ENCODE peak calls at places on chromosome 10, in six cellular contexts. T is progenitor cell of endocrine pancreas, F is H1, U is lower lobe of right lung, O is spleen, D is endodermal cell. M is an unnamed sample.

GRCh38 chr10:104321226-104321625 is 17.0 kb downstream of the ITPRIP start:
- DNase-seq in F (no peak), T (no peak), D (no peak), U (no peak), O (peak; percentile 74), M (no peak)

GRCh38 chr10:66049335-66049734 is 876.5 kb upstream of the LRRTM3 start:
- DNase-seq in U (no peak), F (no peak), O (no peak), D (no peak), T (no peak), M (no peak)

GRCh38 chr10:95392250-95392584 is 101.4 kb upstream of the PDLIM1 start:
- DNase-seq in D (no peak), O (no peak), F (no peak), T (no peak), U (no peak), M (no peak)

GRCh38 chr10:62071846-62072281 is 170.4 kb downstream of the ARID5B start:
- DNase-seq in O (no peak), D (no peak), T (no peak), F (no peak), U (no peak), M (no peak)

GRCh38 chr10:3892440-3893101 is 107.6 kb upstream of the KLF6 start:
- DNase-seq in D (peak; percentile 59), T (no peak), F (no peak), U (no peak), O (no peak), M (peak; percentile 25)

GRCh38 chr10:490891-491571 is 198.4 kb downstream of the DIP2C start:
- DNase-seq in O (peak; percentile 63), F (no peak), D (no peak), U (no peak), T (no peak), M (no peak)

GRCh38 chr10:125057158-125058001 is 103.0 kb downstream of the CTBP2 start:
- DNase-seq in T (no peak), F (no peak), U (no peak), D (no peak), O (peak; percentile 74), M (no peak)

GRCh38 chr10:74437822-74438221 is 286.8 kb downstream of the ADK start:
- DNase-seq in T (no peak), F (no peak), O (no peak), U (no peak), D (no peak), M (no peak)

GRCh38 chr10:93315261-93315660 is 166.9 kb downstream of the MYOF start:
- DNase-seq in O (no peak), D (peak; percentile 44), T (no peak), F (no peak), U (no peak), M (no peak)

GRCh38 chr10:133388265-133388972 is 5.5 kb upstream of the MTG1 start:
- DNase-seq in O (peak; percentile 80), D (no peak), F (no peak), T (no peak), U (peak; percentile 34), M (no peak)

GRCh38 chr10:3783721-3784432 is 1.1 kb downstream of the KLF6 start:
- DNase-seq in D (peak; percentile 82), F (no peak), O (no peak), U (no peak), T (no peak), M (no peak)

GRCh38 chr10:33306126-33306525 is 28.3 kb downstream of the NRP1 start:
- DNase-seq in U (no peak), O (no peak), T (no peak), F (no peak), D (no peak), M (no peak)

GRCh38 chr10:124092270-124093075 is 925 bp downstream of the CHST15 start:
- DNase-seq in D (peak; percentile 90), F (no peak), T (peak; percentile 48), O (peak; percentile 96), U (peak; percentile 85), M (peak; percentile 19)

GRCh38 chr10:46516660-46517416 is 39.6 kb downstream of the GPRIN2 start:
- DNase-seq in T (peak; percentile 7), D (peak; percentile 54), O (peak; percentile 70), F (no peak), U (peak; percentile 43), M (no peak)

GRCh38 chr10:69097729-69098128 is 9.8 kb downstream of the SRGN start:
- DNase-seq in O (no peak), T (no peak), U (no peak), D (no peak), F (no peak), M (no peak)

GRCh38 chr10:7707102-7707501 is 4.0 kb downstream of the ITIH2 start:
- DNase-seq in U (no peak), D (no peak), F (no peak), T (no peak), O (no peak), M (no peak)

GRCh38 chr10:26800468-26800867 is 60.3 kb downstream of the ABI1 start:
- DNase-seq in U (no peak), O (no peak), D (no peak), F (no peak), T (no peak), M (no peak)

GRCh38 chr10:121154846-121155245 is 303.7 kb downstream of the WDR11 start:
- DNase-seq in D (no peak), F (no peak), T (no peak), O (no peak), U (no peak), M (no peak)

GRCh38 chr10:118304521-118304920 is 37.6 kb downstream of the FAM204A start:
- DNase-seq in T (no peak), D (no peak), F (no peak), O (no peak), U (no peak), M (no peak)

GRCh38 chr10:94299417-94299816 is 63.3 kb downstream of the NOC3L start:
- DNase-seq in F (no peak), T (no peak), D (no peak), U (no peak), O (no peak), M (no peak)

GRCh38 chr10:77873558-77874380 is 52.8 kb downstream of the DLG5 start:
- DNase-seq in U (no peak), O (peak; percentile 88), D (no peak), F (no peak), T (no peak), M (peak; percentile 72)

GRCh38 chr10:77875730-77876129 is 50.8 kb downstream of the DLG5 start:
- DNase-seq in T (no peak), D (no peak), O (no peak), F (no peak), U (no peak), M (no peak)

GRCh38 chr10:77872947-77873557 is 53.5 kb downstream of the DLG5 start:
- DNase-seq in O (peak; percentile 75), F (no peak), U (no peak), T (no peak), D (no peak), M (no peak)

GRCh38 chr10:77872151-77872946 is 54.2 kb downstream of the DLG5 start:
- DNase-seq in T (no peak), D (no peak), F (no peak), O (peak; percentile 61), U (no peak), M (no peak)

DNA sequence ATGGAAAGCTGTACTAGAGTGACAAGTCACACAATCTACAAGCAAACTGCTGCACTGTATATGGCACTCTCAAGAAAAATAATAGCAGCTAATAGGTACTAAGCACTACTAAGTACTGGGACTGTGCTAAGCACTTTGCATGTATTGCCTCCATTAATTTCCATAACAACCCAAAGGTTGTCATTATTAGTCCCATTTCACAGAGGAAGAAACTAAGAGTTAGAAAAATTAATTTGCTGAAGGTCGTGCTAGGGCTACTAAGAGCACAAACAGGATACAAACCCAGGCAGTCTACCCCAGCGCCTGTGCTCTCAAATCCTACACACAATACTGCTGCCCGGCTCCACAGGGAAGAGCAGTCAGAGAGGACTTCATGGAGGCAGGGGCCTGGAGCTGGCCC is 51.7 kb downstream of the DLG5 start:
- DNase-seq in F (no peak), O (no peak), D (no peak), T (no peak), U (no peak), M (no peak)
- TF ChIP-seq CTCF in F (no peak), O (no peak), D (no peak), T (no peak), U (no peak), M (no peak)

GRCh38 chr10:126094537-126094936 is 198.2 kb downstream of the FANK1 start:
- DNase-seq in O (no peak), F (no peak), D (no peak), T (no peak), U (no peak), M (no peak)
- TF ChIP-seq CTCF in O (no peak), F (no peak), D (no peak), T (no peak), U (no peak), M (no peak)

DNA sequence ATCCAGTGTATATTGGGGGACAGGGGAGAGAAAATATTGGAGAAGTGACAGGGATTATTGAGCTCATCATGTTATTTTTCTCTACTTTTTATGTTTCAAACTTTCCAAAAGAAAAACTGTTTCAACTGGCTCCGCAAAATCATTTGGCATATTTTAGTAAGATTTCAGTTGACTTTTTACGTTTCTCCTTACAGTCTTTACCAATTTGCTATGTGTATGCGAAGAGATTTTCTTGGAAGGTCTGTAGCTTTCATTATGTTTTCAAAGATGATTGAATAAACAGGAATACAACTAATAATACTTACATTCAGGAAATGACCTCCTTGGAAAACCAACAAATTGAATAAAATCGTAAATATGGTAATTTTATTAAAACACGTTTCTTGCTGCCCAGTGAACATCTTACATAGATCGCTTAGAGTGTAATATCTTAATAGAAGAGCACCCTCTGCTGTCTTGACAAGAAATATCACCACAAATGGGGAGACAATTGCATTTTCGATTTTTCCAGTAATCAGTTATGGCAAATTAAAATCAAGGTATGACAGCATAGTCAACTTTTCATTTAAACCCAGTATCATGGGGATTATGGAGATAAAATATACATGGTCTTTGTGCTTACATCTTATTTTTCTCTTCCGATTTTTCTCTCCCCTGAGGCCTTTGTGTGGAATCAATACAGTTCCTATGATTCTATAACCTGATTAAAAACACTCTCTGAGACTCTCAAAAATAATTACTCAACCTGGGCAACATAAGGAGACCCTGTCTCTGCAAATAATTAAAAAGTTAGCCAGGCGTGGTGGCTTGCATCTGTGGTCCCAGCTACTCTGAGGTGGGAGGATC is 43.1 kb downstream of the MBL2 start:
- DNase-seq in U (no peak), D (no peak), O (no peak), F (no peak), T (no peak), M (no peak)
- TF ChIP-seq CTCF in U (peak; percentile 56), D (peak; percentile 80), O (peak; percentile 47), F (peak; percentile 38), T (peak; percentile 68), M (peak; percentile 28)

DNA sequence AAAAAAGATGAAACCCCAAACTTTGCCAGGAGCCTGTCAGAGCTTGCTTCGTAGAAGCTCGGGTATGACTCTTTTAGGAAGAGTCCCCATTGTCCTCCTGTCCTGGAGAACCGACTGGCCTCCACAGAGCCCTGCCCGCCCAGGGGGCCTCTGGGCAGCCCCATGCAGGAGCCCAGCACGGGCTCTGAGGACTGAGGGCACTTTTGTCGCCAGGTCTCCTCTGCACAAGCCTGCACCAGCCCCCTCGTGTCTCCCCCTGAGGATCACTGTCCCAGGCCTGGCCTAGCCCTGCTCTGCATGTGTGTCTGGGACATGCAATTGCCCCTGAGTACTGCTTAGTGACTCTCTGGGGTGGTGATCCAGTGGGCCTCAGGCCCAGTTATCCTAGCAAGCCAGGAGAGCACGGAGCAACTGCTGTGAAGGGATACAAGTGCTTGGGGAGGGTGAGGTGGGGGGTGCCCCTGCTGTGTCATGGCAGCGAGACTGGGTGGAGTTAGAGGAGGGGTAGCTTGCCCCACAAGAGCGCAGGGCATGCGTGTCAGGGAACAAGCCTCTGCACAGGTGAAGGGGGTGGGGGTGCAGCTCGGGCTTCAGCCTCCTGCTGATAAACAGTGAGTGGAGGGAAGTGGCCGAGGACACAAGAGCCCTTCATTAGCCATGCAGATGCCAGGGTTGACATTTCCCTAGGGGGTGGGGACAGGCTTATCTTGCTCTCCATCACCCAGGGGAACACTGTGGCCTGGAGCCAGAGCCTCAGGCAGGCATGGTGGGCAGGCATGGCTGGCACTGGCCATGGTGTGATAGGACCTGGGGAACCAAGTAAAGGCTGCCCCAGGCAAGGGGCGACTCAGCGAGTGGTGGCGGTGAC is 143.4 kb downstream of the C10orf105 start:
- DNase-seq in D (no peak), F (no peak), T (no peak), U (no peak), O (no peak), M (no peak)
- TF ChIP-seq CTCF in D (no peak), F (no peak), T (no peak), U (no peak), O (no peak), M (no peak)